ENCODE peak calls at places on chromosomes 16 and 17, in seven cellular contexts. One of them, this sample, is unnamed.

GRCh38 chr16:31334934-31335333 is 20.0 kb upstream of the ITGAX start:
- DNase-seq in fibroblast of lung: no peak
- DNase-seq in tibial artery: no peak
- DNase-seq in BE2C: no peak
- DNase-seq in IMR-90: no peak
- DNase-seq in GM23338: no peak
- DNase-seq in transverse colon: no peak
- DNase-seq in this sample: no peak

GRCh38 chr17:72287586-72287985 is 166.8 kb downstream of the SOX9 start:
- DNase-seq in transverse colon: no peak
- DNase-seq in fibroblast of lung: no peak
- DNase-seq in IMR-90: no peak
- DNase-seq in GM23338: no peak
- DNase-seq in tibial artery: no peak
- DNase-seq in BE2C: no peak
- DNase-seq in this sample: no peak

GRCh38 chr17:50865060-50865867 is 890 bp downstream of the TOB1 start:
- DNase-seq in GM23338: peak
- DNase-seq in fibroblast of lung: peak
- DNase-seq in BE2C: peak
- DNase-seq in transverse colon: peak
- DNase-seq in IMR-90: peak
- DNase-seq in tibial artery: peak
- DNase-seq in this sample: peak

GRCh38 chr16:19717781-19718623 is at the start of the genes IQCK and KNOP1:
- DNase-seq in IMR-90: peak
- DNase-seq in GM23338: peak
- DNase-seq in transverse colon: peak
- DNase-seq in fibroblast of lung: peak
- DNase-seq in BE2C: peak
- DNase-seq in tibial artery: peak
- DNase-seq in this sample: peak

GRCh38 chr17:41777579-41778188 is 8.8 kb downstream of the JUP start:
- DNase-seq in GM23338: no peak
- DNase-seq in IMR-90: peak
- DNase-seq in transverse colon: peak
- DNase-seq in tibial artery: no peak
- DNase-seq in BE2C: no peak
- DNase-seq in fibroblast of lung: peak
- DNase-seq in this sample: peak

GRCh38 chr17:31508310-31509094 is 117.0 kb downstream of the RAB11FIP4 start:
- DNase-seq in transverse colon: no peak
- DNase-seq in GM23338: peak
- DNase-seq in BE2C: no peak
- DNase-seq in IMR-90: peak
- DNase-seq in tibial artery: no peak
- DNase-seq in fibroblast of lung: no peak
- DNase-seq in this sample: no peak

GRCh38 chr16:83744521-83744981 is 63.2 kb upstream of the HSBP1 start:
- DNase-seq in GM23338: no peak
- DNase-seq in tibial artery: peak
- DNase-seq in fibroblast of lung: peak
- DNase-seq in IMR-90: peak
- DNase-seq in transverse colon: peak
- DNase-seq in BE2C: no peak
- DNase-seq in this sample: no peak

GRCh38 chr17:4950075-4950756 is 703 bp upstream of the ENO3 start:
- DNase-seq in IMR-90: no peak
- DNase-seq in BE2C: peak
- DNase-seq in GM23338: peak
- DNase-seq in fibroblast of lung: no peak
- DNase-seq in tibial artery: no peak
- DNase-seq in transverse colon: peak
- DNase-seq in this sample: no peak

GRCh38 chr16:71246309-71246708 is 15.8 kb upstream of the HYDIN start:
- DNase-seq in IMR-90: no peak
- DNase-seq in GM23338: no peak
- DNase-seq in tibial artery: no peak
- DNase-seq in transverse colon: no peak
- DNase-seq in BE2C: no peak
- DNase-seq in fibroblast of lung: no peak
- DNase-seq in this sample: no peak
- TF ChIP-seq CTCF in IMR-90: no peak
- TF ChIP-seq CTCF in GM23338: no peak
- TF ChIP-seq CTCF in tibial artery: no peak
- TF ChIP-seq CTCF in transverse colon: no peak
- TF ChIP-seq CTCF in BE2C: no peak
- TF ChIP-seq CTCF in fibroblast of lung: no peak
- TF ChIP-seq CTCF in this sample: no peak

GRCh38 chr17:69744512-69745098 is 330.1 kb downstream of the MAP2K6 start:
- DNase-seq in tibial artery: no peak
- DNase-seq in IMR-90: no peak
- DNase-seq in fibroblast of lung: no peak
- DNase-seq in transverse colon: no peak
- DNase-seq in GM23338: no peak
- DNase-seq in BE2C: no peak
- DNase-seq in this sample: no peak
- TF ChIP-seq CTCF in tibial artery: no peak
- TF ChIP-seq CTCF in IMR-90: no peak
- TF ChIP-seq CTCF in fibroblast of lung: no peak
- TF ChIP-seq CTCF in transverse colon: no peak
- TF ChIP-seq CTCF in GM23338: no peak
- TF ChIP-seq CTCF in BE2C: no peak
- TF ChIP-seq CTCF in this sample: no peak

GRCh38 chr17:2932946-2933345 is 130.5 kb downstream of the OR1D5 start:
- DNase-seq in transverse colon: no peak
- DNase-seq in fibroblast of lung: peak
- DNase-seq in tibial artery: no peak
- DNase-seq in IMR-90: no peak
- DNase-seq in BE2C: no peak
- DNase-seq in GM23338: no peak
- DNase-seq in this sample: no peak

GRCh38 chr17:2928294-2928890 is 132.2 kb downstream of the RAP1GAP2 start:
- DNase-seq in IMR-90: no peak
- DNase-seq in transverse colon: no peak
- DNase-seq in BE2C: peak
- DNase-seq in tibial artery: no peak
- DNase-seq in fibroblast of lung: no peak
- DNase-seq in GM23338: no peak
- DNase-seq in this sample: no peak

GRCh38 chr17:2931426-2931825 is 132.0 kb downstream of the OR1D5 start:
- DNase-seq in tibial artery: no peak
- DNase-seq in GM23338: peak
- DNase-seq in transverse colon: no peak
- DNase-seq in BE2C: no peak
- DNase-seq in IMR-90: no peak
- DNase-seq in fibroblast of lung: no peak
- DNase-seq in this sample: no peak

GRCh38 chr17:2931901-2932300 is 131.5 kb downstream of the OR1D5 start:
- DNase-seq in GM23338: no peak
- DNase-seq in tibial artery: no peak
- DNase-seq in BE2C: no peak
- DNase-seq in fibroblast of lung: no peak
- DNase-seq in transverse colon: no peak
- DNase-seq in IMR-90: no peak
- DNase-seq in this sample: no peak

DNA sequence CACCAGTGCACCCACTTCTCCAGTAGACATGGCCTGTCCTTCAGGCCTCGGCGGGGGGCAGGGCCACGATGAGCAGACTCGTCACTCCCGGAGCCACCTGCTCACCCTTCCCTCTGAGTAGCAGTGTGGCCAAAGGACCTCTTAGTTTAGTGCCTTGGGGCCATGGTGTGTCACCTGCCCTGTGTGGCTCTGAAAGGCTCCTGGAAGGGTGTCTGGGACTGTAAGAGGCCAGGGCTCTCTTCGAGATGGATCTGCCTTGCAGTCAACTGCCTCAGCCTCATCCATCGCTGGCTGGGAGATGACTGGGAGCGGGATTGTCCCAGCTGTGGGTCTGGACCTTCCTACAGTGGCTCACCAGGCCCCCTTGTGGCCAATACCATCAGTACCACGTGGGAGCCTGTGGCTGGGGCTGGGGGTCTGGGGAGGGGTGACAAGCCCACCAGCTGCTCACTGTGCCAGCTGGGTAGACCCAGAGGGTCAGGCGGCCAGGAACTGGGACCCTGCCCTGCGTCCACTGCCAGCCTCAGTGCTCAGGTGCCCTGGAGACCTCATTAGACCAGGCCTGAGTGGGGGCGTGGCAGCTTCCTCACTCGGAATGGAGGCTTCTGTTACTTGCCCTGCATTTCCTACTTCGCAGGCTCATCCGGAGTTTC is 133.4 kb downstream of the OR1D5 start:
- DNase-seq in BE2C: peak
- DNase-seq in GM23338: peak
- DNase-seq in transverse colon: peak
- DNase-seq in tibial artery: no peak
- DNase-seq in fibroblast of lung: peak
- DNase-seq in IMR-90: peak
- DNase-seq in this sample: peak
- TF ChIP-seq CTCF in BE2C: peak
- TF ChIP-seq CTCF in GM23338: peak
- TF ChIP-seq CTCF in transverse colon: peak
- TF ChIP-seq CTCF in tibial artery: peak
- TF ChIP-seq CTCF in fibroblast of lung: peak
- TF ChIP-seq CTCF in IMR-90: peak
- TF ChIP-seq CTCF in this sample: peak

GRCh38 chr16:28219283-28219682 is 7.5 kb upstream of the XPO6 start:
- DNase-seq in IMR-90: peak
- DNase-seq in transverse colon: no peak
- DNase-seq in tibial artery: no peak
- DNase-seq in fibroblast of lung: no peak
- DNase-seq in GM23338: no peak
- DNase-seq in BE2C: no peak
- DNase-seq in this sample: no peak

GRCh38 chr16:28213396-28213795 is 1.6 kb upstream of the XPO6 start:
- DNase-seq in transverse colon: no peak
- DNase-seq in IMR-90: no peak
- DNase-seq in GM23338: no peak
- DNase-seq in tibial artery: no peak
- DNase-seq in BE2C: no peak
- DNase-seq in fibroblast of lung: peak
- DNase-seq in this sample: no peak

GRCh38 chr16:28212532-28212873 is 738 bp upstream of the XPO6 start:
- DNase-seq in BE2C: no peak
- DNase-seq in transverse colon: no peak
- DNase-seq in tibial artery: no peak
- DNase-seq in GM23338: no peak
- DNase-seq in IMR-90: peak
- DNase-seq in fibroblast of lung: peak
- DNase-seq in this sample: peak

GRCh38 chr16:28217326-28217725 is 5.6 kb upstream of the XPO6 start:
- DNase-seq in tibial artery: no peak
- DNase-seq in GM23338: no peak
- DNase-seq in fibroblast of lung: no peak
- DNase-seq in IMR-90: no peak
- DNase-seq in transverse colon: no peak
- DNase-seq in BE2C: no peak
- DNase-seq in this sample: no peak

DNA sequence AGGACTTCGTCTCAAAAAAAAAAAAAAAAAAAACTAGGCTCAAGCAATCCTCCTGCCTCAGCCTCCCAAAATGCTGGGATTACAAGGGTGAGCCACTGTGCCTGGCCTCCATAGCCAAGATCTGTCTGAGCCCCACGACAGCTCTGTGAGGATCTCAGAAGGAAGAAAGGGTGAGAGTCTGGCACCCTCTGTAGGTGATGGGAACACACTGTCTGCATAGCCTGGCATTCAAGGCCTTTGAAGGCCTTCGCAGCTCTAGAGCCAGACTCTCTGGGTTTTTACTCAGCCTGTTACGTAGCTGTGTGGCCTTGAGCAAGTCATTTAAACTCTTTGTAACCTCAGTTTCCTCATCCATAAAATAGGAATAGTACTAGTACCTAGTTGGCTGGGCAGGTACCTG is 6.3 kb upstream of the XPO6 start:
- DNase-seq in BE2C: no peak
- DNase-seq in transverse colon: peak
- DNase-seq in IMR-90: peak
- DNase-seq in fibroblast of lung: peak
- DNase-seq in tibial artery: no peak
- DNase-seq in GM23338: peak
- DNase-seq in this sample: peak
- TF ChIP-seq CTCF in BE2C: peak
- TF ChIP-seq CTCF in transverse colon: peak
- TF ChIP-seq CTCF in IMR-90: peak
- TF ChIP-seq CTCF in fibroblast of lung: peak
- TF ChIP-seq CTCF in tibial artery: no peak
- TF ChIP-seq CTCF in GM23338: peak
- TF ChIP-seq CTCF in this sample: peak

GRCh38 chr16:87648236-87648635 is 45.9 kb downstream of the JPH3 start:
- DNase-seq in tibial artery: no peak
- DNase-seq in GM23338: no peak
- DNase-seq in BE2C: peak
- DNase-seq in transverse colon: no peak
- DNase-seq in fibroblast of lung: no peak
- DNase-seq in IMR-90: no peak
- DNase-seq in this sample: no peak
- TF ChIP-seq CTCF in tibial artery: no peak
- TF ChIP-seq CTCF in GM23338: no peak
- TF ChIP-seq CTCF in BE2C: no peak
- TF ChIP-seq CTCF in transverse colon: no peak
- TF ChIP-seq CTCF in fibroblast of lung: no peak
- TF ChIP-seq CTCF in IMR-90: no peak
- TF ChIP-seq CTCF in this sample: no peak

GRCh38 chr16:24639769-24640168 is 89.7 kb upstream of the TNRC6A start:
- DNase-seq in BE2C: no peak
- DNase-seq in transverse colon: no peak
- DNase-seq in GM23338: no peak
- DNase-seq in IMR-90: no peak
- DNase-seq in fibroblast of lung: no peak
- DNase-seq in tibial artery: no peak
- DNase-seq in this sample: no peak
- TF ChIP-seq CTCF in BE2C: no peak
- TF ChIP-seq CTCF in transverse colon: no peak
- TF ChIP-seq CTCF in GM23338: no peak
- TF ChIP-seq CTCF in IMR-90: no peak
- TF ChIP-seq CTCF in fibroblast of lung: no peak
- TF ChIP-seq CTCF in tibial artery: no peak
- TF ChIP-seq CTCF in this sample: no peak

DNA sequence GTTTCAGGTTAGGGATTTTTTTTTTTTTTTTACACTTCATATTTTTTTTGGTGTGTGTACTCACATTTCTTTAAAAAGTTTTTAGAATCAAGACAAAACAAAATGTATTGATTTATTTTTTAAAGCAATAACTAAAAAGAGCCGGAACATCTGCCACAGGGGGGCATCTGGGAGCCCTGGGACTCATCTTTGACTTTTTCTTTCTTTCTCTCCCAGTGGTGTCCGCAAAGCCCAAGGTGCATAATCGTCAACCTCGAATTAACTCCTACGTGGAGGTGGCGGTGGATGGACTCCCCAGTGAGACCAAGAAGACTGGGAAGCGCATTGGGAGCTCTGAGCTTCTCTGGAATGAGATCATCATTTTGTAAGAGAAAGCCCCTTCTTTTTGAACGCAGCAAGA is 36.3 kb downstream of the WWP2 start:
- DNase-seq in GM23338: peak
- DNase-seq in BE2C: peak
- DNase-seq in fibroblast of lung: peak
- DNase-seq in tibial artery: no peak
- DNase-seq in IMR-90: peak
- DNase-seq in transverse colon: no peak
- DNase-seq in this sample: peak
- TF ChIP-seq CTCF in GM23338: peak
- TF ChIP-seq CTCF in BE2C: peak
- TF ChIP-seq CTCF in fibroblast of lung: peak
- TF ChIP-seq CTCF in tibial artery: peak
- TF ChIP-seq CTCF in IMR-90: peak
- TF ChIP-seq CTCF in transverse colon: no peak
- TF ChIP-seq CTCF in this sample: peak

GRCh38 chr17:44354582-44355309 is 8.9 kb downstream of the FAM171A2 start:
- DNase-seq in transverse colon: peak
- DNase-seq in tibial artery: no peak
- DNase-seq in BE2C: no peak
- DNase-seq in IMR-90: no peak
- DNase-seq in fibroblast of lung: no peak
- DNase-seq in GM23338: peak
- DNase-seq in this sample: no peak
- TF ChIP-seq CTCF in transverse colon: peak
- TF ChIP-seq CTCF in tibial artery: peak
- TF ChIP-seq CTCF in BE2C: no peak
- TF ChIP-seq CTCF in IMR-90: no peak
- TF ChIP-seq CTCF in fibroblast of lung: no peak
- TF ChIP-seq CTCF in GM23338: peak
- TF ChIP-seq CTCF in this sample: no peak

This sample was measured in fibroblast of mammary gland.